ENCODE peak calls at places on chromosomes 13 and 19, in nine cellular contexts. One of them, this sample, is unnamed.

GRCh38 chr13:66519259-66519658 is 710.9 kb downstream of the PCDH9 start:
- DNase-seq in cerebellar cortex: no peak
- DNase-seq in A673: no peak
- DNase-seq in activated naive CD8-positive, alpha-beta T cell treated with anti-CD3 and anti-CD28 coated beads, Interleukin-2, amount 50 U/mL, for 24 hours: no peak
- DNase-seq in stimulated activated naive B cell treated with anti-CD40 and anti-IgM and Interleukin-4, amounts not matched to agents 10 μg/mL and 1 μg/mL and 100 μg/mL, for 72 hours: no peak
- DNase-seq in stimulated activated CD4-positive, alpha-beta T cell treated with anti-CD3 and anti-CD28 coated beads, Interleukin-1b, Interleukin-23, amount 100 ng/mL, for 24 hours: no peak
- DNase-seq in neural crest cell: no peak
- DNase-seq in B cell: no peak
- DNase-seq in hepatic stellate cell: no peak
- DNase-seq in this sample: no peak

GRCh38 chr13:101881593-101881992 is 429.1 kb downstream of the ITGBL1 start:
- DNase-seq in stimulated activated naive B cell treated with anti-CD40 and anti-IgM and Interleukin-4, amounts not matched to agents 10 μg/mL and 1 μg/mL and 100 μg/mL, for 72 hours: no peak
- DNase-seq in activated naive CD8-positive, alpha-beta T cell treated with anti-CD3 and anti-CD28 coated beads, Interleukin-2, amount 50 U/mL, for 24 hours: no peak
- DNase-seq in A673: no peak
- DNase-seq in neural crest cell: no peak
- DNase-seq in stimulated activated CD4-positive, alpha-beta T cell treated with anti-CD3 and anti-CD28 coated beads, Interleukin-1b, Interleukin-23, amount 100 ng/mL, for 24 hours: no peak
- DNase-seq in hepatic stellate cell: no peak
- DNase-seq in B cell: no peak
- DNase-seq in cerebellar cortex: no peak
- DNase-seq in this sample: no peak

GRCh38 chr13:46229251-46229650 is 17.5 kb downstream of the LRRC63 start:
- DNase-seq in stimulated activated naive B cell treated with anti-CD40 and anti-IgM and Interleukin-4, amounts not matched to agents 10 μg/mL and 1 μg/mL and 100 μg/mL, for 72 hours: no peak
- DNase-seq in B cell: no peak
- DNase-seq in neural crest cell: no peak
- DNase-seq in stimulated activated CD4-positive, alpha-beta T cell treated with anti-CD3 and anti-CD28 coated beads, Interleukin-1b, Interleukin-23, amount 100 ng/mL, for 24 hours: no peak
- DNase-seq in activated naive CD8-positive, alpha-beta T cell treated with anti-CD3 and anti-CD28 coated beads, Interleukin-2, amount 50 U/mL, for 24 hours: no peak
- DNase-seq in A673: no peak
- DNase-seq in cerebellar cortex: no peak
- DNase-seq in hepatic stellate cell: no peak
- DNase-seq in this sample: no peak

GRCh38 chr19:4012975-4013634 is 5.6 kb downstream of the PIAS4 start:
- DNase-seq in stimulated activated CD4-positive, alpha-beta T cell treated with anti-CD3 and anti-CD28 coated beads, Interleukin-1b, Interleukin-23, amount 100 ng/mL, for 24 hours: no peak
- DNase-seq in hepatic stellate cell: no peak
- DNase-seq in A673: no peak
- DNase-seq in stimulated activated naive B cell treated with anti-CD40 and anti-IgM and Interleukin-4, amounts not matched to agents 10 μg/mL and 1 μg/mL and 100 μg/mL, for 72 hours: no peak
- DNase-seq in B cell: peak
- DNase-seq in activated naive CD8-positive, alpha-beta T cell treated with anti-CD3 and anti-CD28 coated beads, Interleukin-2, amount 50 U/mL, for 24 hours: no peak
- DNase-seq in cerebellar cortex: no peak
- DNase-seq in neural crest cell: no peak
- DNase-seq in this sample: no peak

GRCh38 chr19:39156230-39156890 is 30.8 kb downstream of the PAK4 start:
- DNase-seq in hepatic stellate cell: no peak
- DNase-seq in activated naive CD8-positive, alpha-beta T cell treated with anti-CD3 and anti-CD28 coated beads, Interleukin-2, amount 50 U/mL, for 24 hours: no peak
- DNase-seq in stimulated activated CD4-positive, alpha-beta T cell treated with anti-CD3 and anti-CD28 coated beads, Interleukin-1b, Interleukin-23, amount 100 ng/mL, for 24 hours: no peak
- DNase-seq in A673: no peak
- DNase-seq in neural crest cell: no peak
- DNase-seq in stimulated activated naive B cell treated with anti-CD40 and anti-IgM and Interleukin-4, amounts not matched to agents 10 μg/mL and 1 μg/mL and 100 μg/mL, for 72 hours: no peak
- DNase-seq in cerebellar cortex: no peak
- DNase-seq in B cell: no peak
- DNase-seq in this sample: no peak

GRCh38 chr19:7534531-7534980 is 961 bp upstream of the PNPLA6 start:
- DNase-seq in neural crest cell: peak
- DNase-seq in stimulated activated naive B cell treated with anti-CD40 and anti-IgM and Interleukin-4, amounts not matched to agents 10 μg/mL and 1 μg/mL and 100 μg/mL, for 72 hours: peak
- DNase-seq in stimulated activated CD4-positive, alpha-beta T cell treated with anti-CD3 and anti-CD28 coated beads, Interleukin-1b, Interleukin-23, amount 100 ng/mL, for 24 hours: no peak
- DNase-seq in activated naive CD8-positive, alpha-beta T cell treated with anti-CD3 and anti-CD28 coated beads, Interleukin-2, amount 50 U/mL, for 24 hours: peak
- DNase-seq in B cell: no peak
- DNase-seq in A673: peak
- DNase-seq in hepatic stellate cell: peak
- DNase-seq in cerebellar cortex: peak
- DNase-seq in this sample: peak

GRCh38 chr13:41352935-41353801 is 42.1 kb downstream of the NAA16 start:
- DNase-seq in hepatic stellate cell: peak
- DNase-seq in activated naive CD8-positive, alpha-beta T cell treated with anti-CD3 and anti-CD28 coated beads, Interleukin-2, amount 50 U/mL, for 24 hours: peak
- DNase-seq in stimulated activated naive B cell treated with anti-CD40 and anti-IgM and Interleukin-4, amounts not matched to agents 10 μg/mL and 1 μg/mL and 100 μg/mL, for 72 hours: peak
- DNase-seq in cerebellar cortex: peak
- DNase-seq in stimulated activated CD4-positive, alpha-beta T cell treated with anti-CD3 and anti-CD28 coated beads, Interleukin-1b, Interleukin-23, amount 100 ng/mL, for 24 hours: no peak
- DNase-seq in A673: peak
- DNase-seq in B cell: peak
- DNase-seq in neural crest cell: peak
- DNase-seq in this sample: peak

GRCh38 chr13:37868691-37869505 is 674 bp downstream of the TRPC4 start:
- DNase-seq in hepatic stellate cell: peak
- DNase-seq in activated naive CD8-positive, alpha-beta T cell treated with anti-CD3 and anti-CD28 coated beads, Interleukin-2, amount 50 U/mL, for 24 hours: no peak
- DNase-seq in stimulated activated naive B cell treated with anti-CD40 and anti-IgM and Interleukin-4, amounts not matched to agents 10 μg/mL and 1 μg/mL and 100 μg/mL, for 72 hours: no peak
- DNase-seq in A673: peak
- DNase-seq in cerebellar cortex: no peak
- DNase-seq in B cell: no peak
- DNase-seq in neural crest cell: peak
- DNase-seq in stimulated activated CD4-positive, alpha-beta T cell treated with anti-CD3 and anti-CD28 coated beads, Interleukin-1b, Interleukin-23, amount 100 ng/mL, for 24 hours: no peak
- DNase-seq in this sample: peak

GRCh38 chr19:18339703-18340102 is 695 bp upstream of the PGPEP1 start:
- DNase-seq in stimulated activated CD4-positive, alpha-beta T cell treated with anti-CD3 and anti-CD28 coated beads, Interleukin-1b, Interleukin-23, amount 100 ng/mL, for 24 hours: no peak
- DNase-seq in activated naive CD8-positive, alpha-beta T cell treated with anti-CD3 and anti-CD28 coated beads, Interleukin-2, amount 50 U/mL, for 24 hours: no peak
- DNase-seq in B cell: no peak
- DNase-seq in stimulated activated naive B cell treated with anti-CD40 and anti-IgM and Interleukin-4, amounts not matched to agents 10 μg/mL and 1 μg/mL and 100 μg/mL, for 72 hours: no peak
- DNase-seq in cerebellar cortex: peak
- DNase-seq in A673: no peak
- DNase-seq in neural crest cell: no peak
- DNase-seq in hepatic stellate cell: peak
- DNase-seq in this sample: no peak

GRCh38 chr13:48156466-48156865 is 61.6 kb upstream of the MED4 start:
- DNase-seq in B cell: peak
- DNase-seq in stimulated activated naive B cell treated with anti-CD40 and anti-IgM and Interleukin-4, amounts not matched to agents 10 μg/mL and 1 μg/mL and 100 μg/mL, for 72 hours: peak
- DNase-seq in hepatic stellate cell: no peak
- DNase-seq in activated naive CD8-positive, alpha-beta T cell treated with anti-CD3 and anti-CD28 coated beads, Interleukin-2, amount 50 U/mL, for 24 hours: peak
- DNase-seq in stimulated activated CD4-positive, alpha-beta T cell treated with anti-CD3 and anti-CD28 coated beads, Interleukin-1b, Interleukin-23, amount 100 ng/mL, for 24 hours: no peak
- DNase-seq in cerebellar cortex: no peak
- DNase-seq in A673: peak
- DNase-seq in neural crest cell: peak
- DNase-seq in this sample: no peak

GRCh38 chr13:70353096-70353495 is 244.8 kb upstream of the KLHL1 start:
- DNase-seq in A673: no peak
- DNase-seq in hepatic stellate cell: no peak
- DNase-seq in B cell: no peak
- DNase-seq in stimulated activated CD4-positive, alpha-beta T cell treated with anti-CD3 and anti-CD28 coated beads, Interleukin-1b, Interleukin-23, amount 100 ng/mL, for 24 hours: no peak
- DNase-seq in cerebellar cortex: no peak
- DNase-seq in stimulated activated naive B cell treated with anti-CD40 and anti-IgM and Interleukin-4, amounts not matched to agents 10 μg/mL and 1 μg/mL and 100 μg/mL, for 72 hours: no peak
- DNase-seq in activated naive CD8-positive, alpha-beta T cell treated with anti-CD3 and anti-CD28 coated beads, Interleukin-2, amount 50 U/mL, for 24 hours: no peak
- DNase-seq in neural crest cell: no peak
- DNase-seq in this sample: no peak

GRCh38 chr19:35987571-35987896 is 7.5 kb upstream of the SDHAF1 start:
- DNase-seq in activated naive CD8-positive, alpha-beta T cell treated with anti-CD3 and anti-CD28 coated beads, Interleukin-2, amount 50 U/mL, for 24 hours: no peak
- DNase-seq in stimulated activated CD4-positive, alpha-beta T cell treated with anti-CD3 and anti-CD28 coated beads, Interleukin-1b, Interleukin-23, amount 100 ng/mL, for 24 hours: no peak
- DNase-seq in stimulated activated naive B cell treated with anti-CD40 and anti-IgM and Interleukin-4, amounts not matched to agents 10 μg/mL and 1 μg/mL and 100 μg/mL, for 72 hours: no peak
- DNase-seq in A673: no peak
- DNase-seq in neural crest cell: no peak
- DNase-seq in B cell: no peak
- DNase-seq in cerebellar cortex: no peak
- DNase-seq in hepatic stellate cell: no peak
- DNase-seq in this sample: no peak

GRCh38 chr13:51218691-51219090 is 3.5 kb upstream of the FAM124A start:
- DNase-seq in B cell: no peak
- DNase-seq in stimulated activated naive B cell treated with anti-CD40 and anti-IgM and Interleukin-4, amounts not matched to agents 10 μg/mL and 1 μg/mL and 100 μg/mL, for 72 hours: no peak
- DNase-seq in neural crest cell: no peak
- DNase-seq in hepatic stellate cell: no peak
- DNase-seq in activated naive CD8-positive, alpha-beta T cell treated with anti-CD3 and anti-CD28 coated beads, Interleukin-2, amount 50 U/mL, for 24 hours: no peak
- DNase-seq in A673: no peak
- DNase-seq in stimulated activated CD4-positive, alpha-beta T cell treated with anti-CD3 and anti-CD28 coated beads, Interleukin-1b, Interleukin-23, amount 100 ng/mL, for 24 hours: no peak
- DNase-seq in cerebellar cortex: no peak
- DNase-seq in this sample: no peak

GRCh38 chr19:1847684-1848398 is 442 bp downstream of the REXO1 start:
- DNase-seq in A673: peak
- DNase-seq in activated naive CD8-positive, alpha-beta T cell treated with anti-CD3 and anti-CD28 coated beads, Interleukin-2, amount 50 U/mL, for 24 hours: peak
- DNase-seq in B cell: no peak
- DNase-seq in neural crest cell: no peak
- DNase-seq in cerebellar cortex: no peak
- DNase-seq in hepatic stellate cell: peak
- DNase-seq in stimulated activated naive B cell treated with anti-CD40 and anti-IgM and Interleukin-4, amounts not matched to agents 10 μg/mL and 1 μg/mL and 100 μg/mL, for 72 hours: no peak
- DNase-seq in stimulated activated CD4-positive, alpha-beta T cell treated with anti-CD3 and anti-CD28 coated beads, Interleukin-1b, Interleukin-23, amount 100 ng/mL, for 24 hours: no peak
- DNase-seq in this sample: no peak

GRCh38 chr13:35190241-35190640 is 248.2 kb downstream of the NBEA start:
- DNase-seq in stimulated activated naive B cell treated with anti-CD40 and anti-IgM and Interleukin-4, amounts not matched to agents 10 μg/mL and 1 μg/mL and 100 μg/mL, for 72 hours: no peak
- DNase-seq in B cell: no peak
- DNase-seq in cerebellar cortex: no peak
- DNase-seq in neural crest cell: no peak
- DNase-seq in A673: no peak
- DNase-seq in activated naive CD8-positive, alpha-beta T cell treated with anti-CD3 and anti-CD28 coated beads, Interleukin-2, amount 50 U/mL, for 24 hours: no peak
- DNase-seq in hepatic stellate cell: no peak
- DNase-seq in stimulated activated CD4-positive, alpha-beta T cell treated with anti-CD3 and anti-CD28 coated beads, Interleukin-1b, Interleukin-23, amount 100 ng/mL, for 24 hours: no peak
- DNase-seq in this sample: no peak

GRCh38 chr13:98910501-98910951 is 67.3 kb downstream of the DOCK9 start:
- DNase-seq in B cell: no peak
- DNase-seq in cerebellar cortex: no peak
- DNase-seq in neural crest cell: no peak
- DNase-seq in activated naive CD8-positive, alpha-beta T cell treated with anti-CD3 and anti-CD28 coated beads, Interleukin-2, amount 50 U/mL, for 24 hours: peak
- DNase-seq in stimulated activated naive B cell treated with anti-CD40 and anti-IgM and Interleukin-4, amounts not matched to agents 10 μg/mL and 1 μg/mL and 100 μg/mL, for 72 hours: no peak
- DNase-seq in hepatic stellate cell: peak
- DNase-seq in A673: peak
- DNase-seq in stimulated activated CD4-positive, alpha-beta T cell treated with anti-CD3 and anti-CD28 coated beads, Interleukin-1b, Interleukin-23, amount 100 ng/mL, for 24 hours: no peak
- DNase-seq in this sample: no peak

GRCh38 chr13:20475927-20476691 is 49.5 kb downstream of the CRYL1 start:
- DNase-seq in cerebellar cortex: no peak
- DNase-seq in stimulated activated CD4-positive, alpha-beta T cell treated with anti-CD3 and anti-CD28 coated beads, Interleukin-1b, Interleukin-23, amount 100 ng/mL, for 24 hours: no peak
- DNase-seq in hepatic stellate cell: no peak
- DNase-seq in B cell: peak
- DNase-seq in stimulated activated naive B cell treated with anti-CD40 and anti-IgM and Interleukin-4, amounts not matched to agents 10 μg/mL and 1 μg/mL and 100 μg/mL, for 72 hours: peak
- DNase-seq in neural crest cell: no peak
- DNase-seq in A673: no peak
- DNase-seq in activated naive CD8-positive, alpha-beta T cell treated with anti-CD3 and anti-CD28 coated beads, Interleukin-2, amount 50 U/mL, for 24 hours: peak
- DNase-seq in this sample: peak

GRCh38 chr13:19864018-19864338 is 529 bp upstream of the ZMYM5 start:
- DNase-seq in neural crest cell: peak
- DNase-seq in B cell: no peak
- DNase-seq in stimulated activated CD4-positive, alpha-beta T cell treated with anti-CD3 and anti-CD28 coated beads, Interleukin-1b, Interleukin-23, amount 100 ng/mL, for 24 hours: peak
- DNase-seq in cerebellar cortex: peak
- DNase-seq in stimulated activated naive B cell treated with anti-CD40 and anti-IgM and Interleukin-4, amounts not matched to agents 10 μg/mL and 1 μg/mL and 100 μg/mL, for 72 hours: peak
- DNase-seq in hepatic stellate cell: peak
- DNase-seq in A673: no peak
- DNase-seq in activated naive CD8-positive, alpha-beta T cell treated with anti-CD3 and anti-CD28 coated beads, Interleukin-2, amount 50 U/mL, for 24 hours: peak
- DNase-seq in this sample: peak

GRCh38 chr13:29925457-29925856 is 75.0 kb upstream of the UBL3 start:
- DNase-seq in neural crest cell: no peak
- DNase-seq in stimulated activated CD4-positive, alpha-beta T cell treated with anti-CD3 and anti-CD28 coated beads, Interleukin-1b, Interleukin-23, amount 100 ng/mL, for 24 hours: no peak
- DNase-seq in B cell: no peak
- DNase-seq in stimulated activated naive B cell treated with anti-CD40 and anti-IgM and Interleukin-4, amounts not matched to agents 10 μg/mL and 1 μg/mL and 100 μg/mL, for 72 hours: no peak
- DNase-seq in cerebellar cortex: no peak
- DNase-seq in A673: peak
- DNase-seq in hepatic stellate cell: peak
- DNase-seq in activated naive CD8-positive, alpha-beta T cell treated with anti-CD3 and anti-CD28 coated beads, Interleukin-2, amount 50 U/mL, for 24 hours: no peak
- DNase-seq in this sample: no peak

GRCh38 chr13:105763851-105764250 is 771.6 kb downstream of the EFNB2 start:
- DNase-seq in activated naive CD8-positive, alpha-beta T cell treated with anti-CD3 and anti-CD28 coated beads, Interleukin-2, amount 50 U/mL, for 24 hours: no peak
- DNase-seq in B cell: no peak
- DNase-seq in hepatic stellate cell: no peak
- DNase-seq in cerebellar cortex: no peak
- DNase-seq in stimulated activated CD4-positive, alpha-beta T cell treated with anti-CD3 and anti-CD28 coated beads, Interleukin-1b, Interleukin-23, amount 100 ng/mL, for 24 hours: no peak
- DNase-seq in A673: no peak
- DNase-seq in neural crest cell: no peak
- DNase-seq in stimulated activated naive B cell treated with anti-CD40 and anti-IgM and Interleukin-4, amounts not matched to agents 10 μg/mL and 1 μg/mL and 100 μg/mL, for 72 hours: no peak
- DNase-seq in this sample: no peak

GRCh38 chr13:20193142-20193923 is 595 bp upstream of the GJB2 start:
- DNase-seq in neural crest cell: no peak
- DNase-seq in activated naive CD8-positive, alpha-beta T cell treated with anti-CD3 and anti-CD28 coated beads, Interleukin-2, amount 50 U/mL, for 24 hours: no peak
- DNase-seq in cerebellar cortex: no peak
- DNase-seq in hepatic stellate cell: no peak
- DNase-seq in B cell: no peak
- DNase-seq in A673: peak
- DNase-seq in stimulated activated naive B cell treated with anti-CD40 and anti-IgM and Interleukin-4, amounts not matched to agents 10 μg/mL and 1 μg/mL and 100 μg/mL, for 72 hours: no peak
- DNase-seq in stimulated activated CD4-positive, alpha-beta T cell treated with anti-CD3 and anti-CD28 coated beads, Interleukin-1b, Interleukin-23, amount 100 ng/mL, for 24 hours: no peak
- DNase-seq in this sample: no peak

GRCh38 chr13:49806126-49806536 is 13.6 kb upstream of the KPNA3 start:
- DNase-seq in activated naive CD8-positive, alpha-beta T cell treated with anti-CD3 and anti-CD28 coated beads, Interleukin-2, amount 50 U/mL, for 24 hours: no peak
- DNase-seq in B cell: no peak
- DNase-seq in stimulated activated CD4-positive, alpha-beta T cell treated with anti-CD3 and anti-CD28 coated beads, Interleukin-1b, Interleukin-23, amount 100 ng/mL, for 24 hours: no peak
- DNase-seq in A673: no peak
- DNase-seq in neural crest cell: no peak
- DNase-seq in stimulated activated naive B cell treated with anti-CD40 and anti-IgM and Interleukin-4, amounts not matched to agents 10 μg/mL and 1 μg/mL and 100 μg/mL, for 72 hours: no peak
- DNase-seq in cerebellar cortex: no peak
- DNase-seq in hepatic stellate cell: no peak
- DNase-seq in this sample: no peak

GRCh38 chr19:4575267-4575793 is 15.8 kb upstream of the SEMA6B start:
- DNase-seq in B cell: no peak
- DNase-seq in activated naive CD8-positive, alpha-beta T cell treated with anti-CD3 and anti-CD28 coated beads, Interleukin-2, amount 50 U/mL, for 24 hours: peak
- DNase-seq in hepatic stellate cell: peak
- DNase-seq in cerebellar cortex: no peak
- DNase-seq in stimulated activated CD4-positive, alpha-beta T cell treated with anti-CD3 and anti-CD28 coated beads, Interleukin-1b, Interleukin-23, amount 100 ng/mL, for 24 hours: no peak
- DNase-seq in A673: peak
- DNase-seq in stimulated activated naive B cell treated with anti-CD40 and anti-IgM and Interleukin-4, amounts not matched to agents 10 μg/mL and 1 μg/mL and 100 μg/mL, for 72 hours: no peak
- DNase-seq in neural crest cell: peak
- DNase-seq in this sample: no peak

GRCh38 chr19:48239582-48240141 is 16.1 kb downstream of the CARD8 start:
- DNase-seq in neural crest cell: no peak
- DNase-seq in A673: no peak
- DNase-seq in cerebellar cortex: no peak
- DNase-seq in activated naive CD8-positive, alpha-beta T cell treated with anti-CD3 and anti-CD28 coated beads, Interleukin-2, amount 50 U/mL, for 24 hours: no peak
- DNase-seq in stimulated activated naive B cell treated with anti-CD40 and anti-IgM and Interleukin-4, amounts not matched to agents 10 μg/mL and 1 μg/mL and 100 μg/mL, for 72 hours: no peak
- DNase-seq in stimulated activated CD4-positive, alpha-beta T cell treated with anti-CD3 and anti-CD28 coated beads, Interleukin-1b, Interleukin-23, amount 100 ng/mL, for 24 hours: no peak
- DNase-seq in hepatic stellate cell: no peak
- DNase-seq in B cell: no peak
- DNase-seq in this sample: no peak

This sample was measured in GM10248.